ENCODE peak calls at places on chromosomes 4 and X, in seven cellular contexts. One of them, this sample, is unnamed.

GRCh38 chr4:159484049-159484448 is 381.2 kb downstream of the RAPGEF2 start:
- DNase-seq in neural progenitor cell: no peak
- DNase-seq in GM23248: no peak
- DNase-seq in SK-N-SH: no peak
- DNase-seq in neuronal stem cell: no peak
- DNase-seq in GM12878: no peak
- DNase-seq in H1: no peak
- DNase-seq in this sample: no peak

GRCh38 chrX:71541546-71542022 is 8.7 kb downstream of the OGT start:
- DNase-seq in H1: no peak
- DNase-seq in GM12878: no peak
- DNase-seq in neural progenitor cell: no peak
- DNase-seq in neuronal stem cell: no peak
- DNase-seq in GM23248: peak
- DNase-seq in SK-N-SH: no peak
- DNase-seq in this sample: no peak

GRCh38 chr4:20672262-20672661 is 28.0 kb upstream of the PACRGL start:
- DNase-seq in SK-N-SH: no peak
- DNase-seq in neuronal stem cell: no peak
- DNase-seq in neural progenitor cell: no peak
- DNase-seq in GM23248: no peak
- DNase-seq in H1: no peak
- DNase-seq in GM12878: no peak
- DNase-seq in this sample: no peak

GRCh38 chrX:132023896-132024386 is 839 bp downstream of the STK26 start:
- DNase-seq in GM23248: no peak
- DNase-seq in neuronal stem cell: peak
- DNase-seq in H1: peak
- DNase-seq in GM12878: no peak
- DNase-seq in SK-N-SH: no peak
- DNase-seq in neural progenitor cell: peak
- DNase-seq in this sample: no peak

GRCh38 chr4:106312377-106312776 is 3.6 kb downstream of the TBCK start:
- DNase-seq in neuronal stem cell: no peak
- DNase-seq in GM12878: no peak
- DNase-seq in neural progenitor cell: no peak
- DNase-seq in SK-N-SH: no peak
- DNase-seq in GM23248: peak
- DNase-seq in H1: no peak
- DNase-seq in this sample: no peak

GRCh38 chrX:29145316-29145715 is 558.1 kb downstream of the IL1RAPL1 start:
- DNase-seq in GM12878: no peak
- DNase-seq in neural progenitor cell: no peak
- DNase-seq in neuronal stem cell: no peak
- DNase-seq in GM23248: no peak
- DNase-seq in H1: no peak
- DNase-seq in SK-N-SH: no peak
- DNase-seq in this sample: no peak

GRCh38 chr4:77930876-77931275 is 68.2 kb downstream of the MRPL1 start:
- DNase-seq in neural progenitor cell: no peak
- DNase-seq in SK-N-SH: no peak
- DNase-seq in neuronal stem cell: no peak
- DNase-seq in GM12878: no peak
- DNase-seq in GM23248: peak
- DNase-seq in H1: no peak
- DNase-seq in this sample: no peak

GRCh38 chrX:2521092-2521926 is 20.5 kb upstream of the DHRSX start:
- DNase-seq in neural progenitor cell: no peak
- DNase-seq in H1: no peak
- DNase-seq in SK-N-SH: no peak
- DNase-seq in neuronal stem cell: no peak
- DNase-seq in GM12878: peak
- DNase-seq in GM23248: no peak
- DNase-seq in this sample: no peak

GRCh38 chrX:106139048-106139447 is 29.1 kb upstream of the PWWP3B start:
- DNase-seq in GM12878: no peak
- DNase-seq in GM23248: no peak
- DNase-seq in H1: no peak
- DNase-seq in neural progenitor cell: no peak
- DNase-seq in neuronal stem cell: no peak
- DNase-seq in SK-N-SH: no peak
- DNase-seq in this sample: no peak

GRCh38 chr4:128302775-128303174 is 15.2 kb upstream of the PGRMC2 start:
- DNase-seq in GM12878: no peak
- DNase-seq in neuronal stem cell: no peak
- DNase-seq in GM23248: no peak
- DNase-seq in H1: no peak
- DNase-seq in neural progenitor cell: no peak
- DNase-seq in SK-N-SH: no peak
- DNase-seq in this sample: no peak

GRCh38 chr4:183611210-183611830 is 47.7 kb downstream of the RWDD4 start:
- DNase-seq in SK-N-SH: no peak
- DNase-seq in GM23248: no peak
- DNase-seq in H1: no peak
- DNase-seq in neural progenitor cell: no peak
- DNase-seq in GM12878: no peak
- DNase-seq in neuronal stem cell: no peak
- DNase-seq in this sample: no peak

GRCh38 chrX:150227321-150227860 is 135.7 kb upstream of the MAMLD1 start:
- DNase-seq in H1: no peak
- DNase-seq in neuronal stem cell: no peak
- DNase-seq in GM23248: no peak
- DNase-seq in SK-N-SH: no peak
- DNase-seq in neural progenitor cell: no peak
- DNase-seq in GM12878: no peak
- DNase-seq in this sample: no peak

GRCh38 chr4:161189286-161190134 is 974.3 kb downstream of the FSTL5 start:
- DNase-seq in H1: no peak
- DNase-seq in neuronal stem cell: no peak
- DNase-seq in GM23248: no peak
- DNase-seq in GM12878: no peak
- DNase-seq in SK-N-SH: no peak
- DNase-seq in neural progenitor cell: no peak
- DNase-seq in this sample: no peak

GRCh38 chr4:185721190-185721948 is 90.6 kb downstream of the SORBS2 start:
- DNase-seq in GM12878: no peak
- DNase-seq in neuronal stem cell: no peak
- DNase-seq in SK-N-SH: no peak
- DNase-seq in H1: no peak
- DNase-seq in GM23248: no peak
- DNase-seq in neural progenitor cell: no peak
- DNase-seq in this sample: no peak

GRCh38 chrX:23854122-23854521 is 53.6 kb downstream of the APOO start:
- DNase-seq in neuronal stem cell: no peak
- DNase-seq in SK-N-SH: no peak
- DNase-seq in GM12878: no peak
- DNase-seq in H1: no peak
- DNase-seq in neural progenitor cell: no peak
- DNase-seq in GM23248: no peak
- DNase-seq in this sample: no peak

GRCh38 chr4:5300275-5300674 is 249.0 kb downstream of the STK32B start:
- DNase-seq in GM12878: no peak
- DNase-seq in neural progenitor cell: no peak
- DNase-seq in SK-N-SH: no peak
- DNase-seq in H1: no peak
- DNase-seq in GM23248: no peak
- DNase-seq in neuronal stem cell: no peak
- DNase-seq in this sample: no peak

GRCh38 chr4:168569066-168569908 is 72.4 kb downstream of the PALLD start:
- DNase-seq in GM12878: no peak
- DNase-seq in SK-N-SH: no peak
- DNase-seq in GM23248: peak
- DNase-seq in neuronal stem cell: no peak
- DNase-seq in H1: no peak
- DNase-seq in neural progenitor cell: no peak
- DNase-seq in this sample: no peak

GRCh38 chr4:2079006-2079405 is 19.9 kb downstream of the NAT8L start:
- DNase-seq in H1: no peak
- DNase-seq in neural progenitor cell: no peak
- DNase-seq in GM23248: no peak
- DNase-seq in SK-N-SH: no peak
- DNase-seq in neuronal stem cell: no peak
- DNase-seq in GM12878: no peak
- DNase-seq in this sample: no peak
- H3K4me3 ChIP-seq in H1: no peak
- H3K4me3 ChIP-seq in neural progenitor cell: no peak
- H3K4me3 ChIP-seq in GM23248: no peak
- H3K4me3 ChIP-seq in SK-N-SH: no peak
- H3K4me3 ChIP-seq in neuronal stem cell: no peak
- H3K4me3 ChIP-seq in GM12878: no peak
- H3K4me3 ChIP-seq in this sample: no peak

GRCh38 chr4:38318737-38319455 is 345.1 kb upstream of the KLF3 start:
- DNase-seq in SK-N-SH: peak
- DNase-seq in neural progenitor cell: peak
- DNase-seq in GM12878: peak
- DNase-seq in GM23248: peak
- DNase-seq in H1: peak
- DNase-seq in neuronal stem cell: peak
- DNase-seq in this sample: peak
- H3K9ac ChIP-seq in SK-N-SH: no peak
- H3K9ac ChIP-seq in neural progenitor cell: no peak
- H3K9ac ChIP-seq in GM12878: peak
- H3K9ac ChIP-seq in GM23248: peak
- H3K9ac ChIP-seq in H1: no peak
- H3K9ac ChIP-seq in neuronal stem cell: no peak
- H3K9ac ChIP-seq in this sample: no peak

GRCh38 chrX:45806410-45807121 is 605.9 kb upstream of the DIPK2B start:
- DNase-seq in GM12878: peak
- DNase-seq in SK-N-SH: no peak
- DNase-seq in neural progenitor cell: no peak
- DNase-seq in H1: no peak
- DNase-seq in GM23248: peak
- DNase-seq in neuronal stem cell: no peak
- DNase-seq in this sample: no peak
- H3K4me3 ChIP-seq in GM12878: no peak
- H3K4me3 ChIP-seq in SK-N-SH: peak
- H3K4me3 ChIP-seq in neural progenitor cell: no peak
- H3K4me3 ChIP-seq in H1: no peak
- H3K4me3 ChIP-seq in GM23248: peak
- H3K4me3 ChIP-seq in neuronal stem cell: no peak
- H3K4me3 ChIP-seq in this sample: no peak

GRCh38 chr4:10160280-10160856 is 43.8 kb upstream of the WDR1 start:
- DNase-seq in neural progenitor cell: peak
- DNase-seq in SK-N-SH: no peak
- DNase-seq in H1: no peak
- DNase-seq in neuronal stem cell: no peak
- DNase-seq in GM23248: peak
- DNase-seq in GM12878: no peak
- DNase-seq in this sample: no peak
- H3K9ac ChIP-seq in neural progenitor cell: no peak
- H3K9ac ChIP-seq in SK-N-SH: no peak
- H3K9ac ChIP-seq in H1: no peak
- H3K9ac ChIP-seq in neuronal stem cell: no peak
- H3K9ac ChIP-seq in GM23248: no peak
- H3K9ac ChIP-seq in GM12878: no peak
- H3K9ac ChIP-seq in this sample: no peak

GRCh38 chr4:153255233-153255632 is 51.0 kb downstream of the TRIM2 start:
- DNase-seq in GM23248: no peak
- DNase-seq in H1: no peak
- DNase-seq in neural progenitor cell: no peak
- DNase-seq in SK-N-SH: no peak
- DNase-seq in neuronal stem cell: no peak
- DNase-seq in GM12878: no peak
- DNase-seq in this sample: no peak

GRCh38 chr4:153259679-153260078 is 55.4 kb downstream of the TRIM2 start:
- DNase-seq in neuronal stem cell: no peak
- DNase-seq in neural progenitor cell: no peak
- DNase-seq in GM12878: no peak
- DNase-seq in SK-N-SH: no peak
- DNase-seq in GM23248: no peak
- DNase-seq in H1: no peak
- DNase-seq in this sample: no peak

GRCh38 chr4:153257966-153258365 is 53.7 kb downstream of the TRIM2 start:
- DNase-seq in neuronal stem cell: no peak
- DNase-seq in H1: no peak
- DNase-seq in GM12878: no peak
- DNase-seq in neural progenitor cell: peak
- DNase-seq in GM23248: no peak
- DNase-seq in SK-N-SH: peak
- DNase-seq in this sample: no peak

GRCh38 chr4:153258750-153259149 is 54.5 kb downstream of the TRIM2 start:
- DNase-seq in neural progenitor cell: peak
- DNase-seq in neuronal stem cell: no peak
- DNase-seq in GM23248: no peak
- DNase-seq in SK-N-SH: no peak
- DNase-seq in H1: no peak
- DNase-seq in GM12878: no peak
- DNase-seq in this sample: no peak

GRCh38 chr4:153257151-153257620 is 52.9 kb downstream of the TRIM2 start:
- DNase-seq in SK-N-SH: peak
- DNase-seq in GM23248: peak
- DNase-seq in neuronal stem cell: peak
- DNase-seq in H1: no peak
- DNase-seq in GM12878: no peak
- DNase-seq in neural progenitor cell: peak
- DNase-seq in this sample: no peak
- H3K4me3 ChIP-seq in SK-N-SH: peak
- H3K4me3 ChIP-seq in GM23248: peak
- H3K4me3 ChIP-seq in neuronal stem cell: peak
- H3K4me3 ChIP-seq in H1: peak
- H3K4me3 ChIP-seq in GM12878: no peak
- H3K4me3 ChIP-seq in neural progenitor cell: peak
- H3K4me3 ChIP-seq in this sample: peak

GRCh38 chr4:122762520-122762919 is 30.0 kb downstream of the BBS12 start:
- DNase-seq in SK-N-SH: no peak
- DNase-seq in H1: no peak
- DNase-seq in GM12878: no peak
- DNase-seq in neural progenitor cell: no peak
- DNase-seq in neuronal stem cell: no peak
- DNase-seq in GM23248: no peak
- DNase-seq in this sample: no peak
- H3K9ac ChIP-seq in SK-N-SH: no peak
- H3K9ac ChIP-seq in H1: no peak
- H3K9ac ChIP-seq in GM12878: no peak
- H3K9ac ChIP-seq in neural progenitor cell: no peak
- H3K9ac ChIP-seq in neuronal stem cell: no peak
- H3K9ac ChIP-seq in GM23248: no peak
- H3K9ac ChIP-seq in this sample: no peak

This sample was measured in NT2/D1.